ENCODE peak calls at places on chromosomes 3 and 15, in nine cellular contexts. D, J, F, P, L, U, Q, R and M are unnamed samples.

GRCh38 chr3:126607214-126607908 is 47.6 kb downstream of the TXNRD3 start:
- DNase-seq in U (no peak), Q (no peak), L (no peak), P (peak), D (peak), R (no peak), F (peak), J (no peak), M (no peak)

GRCh38 chr3:41681479-41681878 is 280.4 kb downstream of the ULK4 start:
- DNase-seq in Q (no peak), D (peak), U (no peak), F (peak), R (no peak), L (peak), J (no peak), P (peak), M (no peak)

GRCh38 chr15:74802862-74803447 is 9.7 kb upstream of the LMAN1L start:
- DNase-seq in R (no peak), L (no peak), F (no peak), J (no peak), P (no peak), D (no peak), Q (no peak), U (no peak), M (no peak)

GRCh38 chr3:114902691-114903101 is 244.4 kb downstream of the ZBTB20 start:
- DNase-seq in U (no peak), R (no peak), P (no peak), Q (no peak), J (no peak), D (no peak), F (no peak), L (peak), M (no peak)

GRCh38 chr3:129525341-129525968 is 3.0 kb upstream of the RHO start:
- DNase-seq in D (no peak), Q (no peak), L (no peak), R (no peak), F (peak), U (no peak), J (no peak), P (no peak), M (no peak)

GRCh38 chr3:22555753-22556152 is 647.4 kb upstream of the UBE2E2 start:
- DNase-seq in U (no peak), P (no peak), R (no peak), F (no peak), J (no peak), Q (no peak), L (no peak), D (no peak), M (no peak)

GRCh38 chr3:57281710-57282109 is 10.8 kb downstream of the ASB14 start:
- DNase-seq in Q (no peak), R (no peak), P (no peak), F (peak), L (no peak), D (no peak), U (no peak), J (no peak), M (no peak)

GRCh38 chr3:174072675-174073074 is 675.1 kb downstream of the NLGN1 start:
- DNase-seq in Q (no peak), U (no peak), R (no peak), L (no peak), D (no peak), F (peak), J (no peak), P (peak), M (no peak)

GRCh38 chr3:76410762-76411281 is 625.5 kb upstream of the ZNF717 start:
- DNase-seq in P (no peak), U (no peak), R (no peak), D (no peak), L (no peak), J (no peak), F (peak), Q (no peak), M (no peak)

GRCh38 chr15:64635486-64635815 is 139.9 kb downstream of the RBPMS2 start:
- DNase-seq in R (no peak), L (peak), F (peak), J (no peak), D (no peak), U (no peak), P (peak), Q (no peak), M (no peak)

GRCh38 chr15:31272558-31273257 is 53.9 kb upstream of the KLF13 start:
- DNase-seq in Q (no peak), F (no peak), P (no peak), J (peak), D (no peak), R (peak), L (no peak), U (peak), M (no peak)

GRCh38 chr3:184011230-184011876 is 6.3 kb downstream of the ABCC5 start:
- DNase-seq in Q (no peak), F (no peak), P (no peak), U (no peak), L (no peak), J (no peak), R (no peak), D (no peak), M (no peak)

GRCh38 chr3:115792206-115792955 is 169.1 kb downstream of the GAP43 start:
- DNase-seq in P (no peak), L (no peak), D (peak), R (no peak), Q (no peak), F (peak), J (no peak), U (no peak), M (no peak)

GRCh38 chr3:107516475-107516874 is 6.3 kb upstream of the BBX start:
- DNase-seq in D (no peak), Q (no peak), U (no peak), L (no peak), P (no peak), J (no peak), R (no peak), F (no peak), M (no peak)

GRCh38 chr3:176663376-176663775 is 533.9 kb downstream of the TBL1XR1 start:
- DNase-seq in D (peak), F (peak), L (no peak), P (no peak), R (no peak), U (no peak), J (no peak), Q (no peak), M (no peak)

GRCh38 chr15:88247914-88248313 is 8.6 kb downstream of the NTRK3 start:
- DNase-seq in Q (no peak), D (no peak), J (no peak), R (no peak), P (no peak), L (no peak), F (no peak), U (no peak), M (no peak)